ENCODE peak calls at places on chromosomes 5 and 9, in six cellular contexts. One of them, this sample, is unnamed.

GRCh38 chr9:99401826-99402225 is 179.7 kb downstream of the SEC61B start:
- DNase-seq in T-helper 2 cell: no peak
- DNase-seq in lower lobe of right lung: no peak
- DNase-seq in Ammon's horn: no peak
- DNase-seq in Peyer's patch: no peak
- DNase-seq in COR-L47: no peak
- DNase-seq in this sample: no peak

GRCh38 chr9:133693703-133694529 is 44.2 kb downstream of the SARDH start:
- DNase-seq in T-helper 2 cell: no peak
- DNase-seq in Ammon's horn: no peak
- DNase-seq in COR-L47: no peak
- DNase-seq in Peyer's patch: no peak
- DNase-seq in lower lobe of right lung: no peak
- DNase-seq in this sample: no peak

GRCh38 chr9:91978739-91979414 is 28.8 kb upstream of the ROR2 start:
- DNase-seq in T-helper 2 cell: no peak
- DNase-seq in Peyer's patch: no peak
- DNase-seq in COR-L47: no peak
- DNase-seq in lower lobe of right lung: no peak
- DNase-seq in Ammon's horn: no peak
- DNase-seq in this sample: peak; percentile 8

GRCh38 chr5:74201334-74202081 is 439.0 kb downstream of the ENC1 start:
- DNase-seq in COR-L47: peak; percentile 88
- DNase-seq in Ammon's horn: no peak
- DNase-seq in T-helper 2 cell: no peak
- DNase-seq in Peyer's patch: peak; percentile 54
- DNase-seq in lower lobe of right lung: no peak
- DNase-seq in this sample: no peak

GRCh38 chr5:118628672-118629354 is 359.5 kb downstream of the DTWD2 start:
- DNase-seq in T-helper 2 cell: no peak
- DNase-seq in lower lobe of right lung: no peak
- DNase-seq in Peyer's patch: no peak
- DNase-seq in Ammon's horn: peak; percentile 76
- DNase-seq in COR-L47: no peak
- DNase-seq in this sample: no peak

GRCh38 chr9:125141751-125142150 is 1.6 kb downstream of the SCAI start:
- DNase-seq in Ammon's horn: no peak
- DNase-seq in T-helper 2 cell: no peak
- DNase-seq in lower lobe of right lung: no peak
- DNase-seq in COR-L47: no peak
- DNase-seq in Peyer's patch: no peak
- DNase-seq in this sample: no peak

GRCh38 chr9:101176384-101176783 is 147.9 kb downstream of the PLPPR1 start:
- DNase-seq in T-helper 2 cell: no peak
- DNase-seq in COR-L47: no peak
- DNase-seq in Ammon's horn: no peak
- DNase-seq in lower lobe of right lung: no peak
- DNase-seq in Peyer's patch: no peak
- DNase-seq in this sample: no peak

GRCh38 chr9:132794730-132795380 is 83.2 kb downstream of the AK8 start:
- DNase-seq in COR-L47: peak; percentile 14
- DNase-seq in Peyer's patch: no peak
- DNase-seq in T-helper 2 cell: no peak
- DNase-seq in Ammon's horn: no peak
- DNase-seq in lower lobe of right lung: no peak
- DNase-seq in this sample: no peak

GRCh38 chr5:67537439-67538342 is 341.1 kb upstream of the CD180 start:
- DNase-seq in Ammon's horn: peak; percentile 33
- DNase-seq in lower lobe of right lung: no peak
- DNase-seq in Peyer's patch: no peak
- DNase-seq in T-helper 2 cell: no peak
- DNase-seq in COR-L47: no peak
- DNase-seq in this sample: no peak

GRCh38 chr5:142997586-142997985 is 227.4 kb downstream of the ARHGAP26 start:
- DNase-seq in T-helper 2 cell: no peak
- DNase-seq in COR-L47: no peak
- DNase-seq in lower lobe of right lung: no peak
- DNase-seq in Ammon's horn: no peak
- DNase-seq in Peyer's patch: no peak
- DNase-seq in this sample: no peak

GRCh38 chr5:172598251-172599203 is 42.5 kb upstream of the NEURL1B start:
- DNase-seq in lower lobe of right lung: no peak
- DNase-seq in Ammon's horn: no peak
- DNase-seq in T-helper 2 cell: no peak
- DNase-seq in Peyer's patch: no peak
- DNase-seq in COR-L47: no peak
- DNase-seq in this sample: no peak

GRCh38 chr5:123776761-123777160 is 264.8 kb downstream of the CSNK1G3 start:
- DNase-seq in Peyer's patch: no peak
- DNase-seq in COR-L47: no peak
- DNase-seq in Ammon's horn: peak; percentile 7
- DNase-seq in lower lobe of right lung: no peak
- DNase-seq in T-helper 2 cell: no peak
- DNase-seq in this sample: no peak

GRCh38 chr5:142941217-142941616 is 171.0 kb downstream of the ARHGAP26 start:
- DNase-seq in lower lobe of right lung: no peak
- DNase-seq in COR-L47: no peak
- DNase-seq in Ammon's horn: no peak
- DNase-seq in Peyer's patch: no peak
- DNase-seq in T-helper 2 cell: no peak
- DNase-seq in this sample: no peak

GRCh38 chr9:137156567-137157375 is 13.1 kb downstream of the LRRC26 start:
- DNase-seq in COR-L47: no peak
- DNase-seq in T-helper 2 cell: peak; percentile 60
- DNase-seq in lower lobe of right lung: peak; percentile 65
- DNase-seq in Peyer's patch: no peak
- DNase-seq in Ammon's horn: no peak
- DNase-seq in this sample: peak; percentile 73

GRCh38 chr5:69334793-69335268 is 2.2 kb upstream of the CCDC125 start:
- DNase-seq in Ammon's horn: peak; percentile 89
- DNase-seq in COR-L47: peak; percentile 59
- DNase-seq in T-helper 2 cell: peak; percentile 59
- DNase-seq in lower lobe of right lung: peak; percentile 94
- DNase-seq in Peyer's patch: peak; percentile 93
- DNase-seq in this sample: peak; percentile 92

GRCh38 chr5:65721050-65721774 is 697 bp downstream of the SGTB start:
- DNase-seq in COR-L47: peak; percentile 64
- DNase-seq in Ammon's horn: peak; percentile 73
- DNase-seq in lower lobe of right lung: peak; percentile 57
- DNase-seq in T-helper 2 cell: no peak
- DNase-seq in Peyer's patch: peak; percentile 63
- DNase-seq in this sample: peak; percentile 75

GRCh38 chr9:78396087-78396486 is 99.2 kb downstream of the PSAT1 start:
- DNase-seq in lower lobe of right lung: no peak
- DNase-seq in Ammon's horn: no peak
- DNase-seq in T-helper 2 cell: no peak
- DNase-seq in COR-L47: no peak
- DNase-seq in Peyer's patch: no peak
- DNase-seq in this sample: no peak

GRCh38 chr9:93650448-93650847 is 74.1 kb downstream of the PHF2 start:
- DNase-seq in Peyer's patch: peak; percentile 41
- DNase-seq in COR-L47: no peak
- DNase-seq in Ammon's horn: no peak
- DNase-seq in T-helper 2 cell: peak; percentile 0
- DNase-seq in lower lobe of right lung: peak; percentile 39
- DNase-seq in this sample: no peak

GRCh38 chr9:98234231-98234825 is 21.1 kb downstream of the TBC1D2 start:
- DNase-seq in Peyer's patch: no peak
- DNase-seq in COR-L47: no peak
- DNase-seq in lower lobe of right lung: no peak
- DNase-seq in Ammon's horn: no peak
- DNase-seq in T-helper 2 cell: no peak
- DNase-seq in this sample: no peak

GRCh38 chr5:91690921-91691320 is 307.8 kb upstream of the ARRDC3 start:
- DNase-seq in COR-L47: no peak
- DNase-seq in T-helper 2 cell: no peak
- DNase-seq in Peyer's patch: no peak
- DNase-seq in lower lobe of right lung: no peak
- DNase-seq in Ammon's horn: no peak
- DNase-seq in this sample: no peak

GRCh38 chr5:134125195-134126015 is 10.9 kb downstream of the TCF7 start:
- DNase-seq in COR-L47: peak; percentile 31
- DNase-seq in Ammon's horn: peak; percentile 62
- DNase-seq in Peyer's patch: no peak
- DNase-seq in lower lobe of right lung: no peak
- DNase-seq in T-helper 2 cell: no peak
- DNase-seq in this sample: no peak

This sample was measured in HAP-1.